ENCODE peak calls at places on chromosome 2, in seven cellular contexts. P is prostate gland, K is sigmoid colon, W is spleen, U is upper lobe of left lung, F is transverse colon, L is H1. T is an unnamed sample.

GRCh38 chr2:151713291-151713903 is 20.9 kb downstream of the NEB start:
- DNase-seq in L (no peak), U (no peak), K (no peak), W (no peak), F (no peak), P (no peak), T (no peak)

GRCh38 chr2:178205853-178206516 is 11.7 kb downstream of the OSBPL6 start:
- DNase-seq in L (no peak), P (no peak), F (no peak), K (no peak), W (no peak), U (no peak), T (no peak)

GRCh38 chr2:142980246-142981068 is 103.0 kb downstream of the KYNU start:
- DNase-seq in U (no peak), F (no peak), L (no peak), K (no peak), W (no peak), P (no peak), T (no peak)

GRCh38 chr2:105791229-105791628 is 46.5 kb downstream of the NCK2 start:
- DNase-seq in F (no peak), U (no peak), P (no peak), W (no peak), K (no peak), L (no peak), T (no peak)

GRCh38 chr2:30421551-30422436 is 25.3 kb upstream of the LCLAT1 start:
- DNase-seq in U (no peak), P (no peak), F (no peak), K (no peak), W (no peak), L (no peak), T (no peak)

GRCh38 chr2:43224571-43225092 is 1.8 kb downstream of the ZFP36L2 start:
- DNase-seq in U (peak), F (no peak), P (no peak), L (peak), W (peak), K (peak), T (no peak)

GRCh38 chr2:95026471-95027368 is 1.2 kb downstream of the MAL start:
- DNase-seq in W (no peak), P (no peak), L (no peak), K (no peak), F (no peak), U (no peak), T (peak)

GRCh38 chr2:191012845-191013616 is 940 bp downstream of the STAT1 start:
- DNase-seq in P (no peak), L (no peak), K (no peak), F (no peak), U (no peak), W (no peak), T (no peak)

GRCh38 chr2:101124684-101125366 is 26.4 kb downstream of the TBC1D8 start:
- DNase-seq in U (no peak), W (no peak), P (no peak), F (peak), L (no peak), K (peak), T (peak)

GRCh38 chr2:167792126-167792525 is 455.3 kb downstream of the STK39 start:
- DNase-seq in U (no peak), L (no peak), P (no peak), W (no peak), K (no peak), F (no peak), T (no peak)

GRCh38 chr2:167793725-167794124 is 453.7 kb downstream of the STK39 start:
- DNase-seq in W (no peak), F (no peak), U (no peak), P (no peak), K (no peak), L (no peak), T (no peak)

GRCh38 chr2:167790189-167790588 is 457.2 kb downstream of the STK39 start:
- DNase-seq in K (no peak), P (no peak), W (no peak), F (no peak), L (no peak), U (no peak), T (no peak)

GRCh38 chr2:167790781-167791450 is 456.5 kb downstream of the STK39 start:
- DNase-seq in U (no peak), P (no peak), F (no peak), L (no peak), K (no peak), W (no peak), T (no peak)

GRCh38 chr2:167794554-167795255 is 452.7 kb downstream of the STK39 start:
- DNase-seq in L (no peak), U (no peak), F (no peak), K (no peak), P (no peak), W (no peak), T (no peak)
- TF ChIP-seq POLR2AphosphoS5 in L (no peak), U (no peak), F (no peak), K (no peak), P (no peak), W (no peak), T (no peak)

DNA sequence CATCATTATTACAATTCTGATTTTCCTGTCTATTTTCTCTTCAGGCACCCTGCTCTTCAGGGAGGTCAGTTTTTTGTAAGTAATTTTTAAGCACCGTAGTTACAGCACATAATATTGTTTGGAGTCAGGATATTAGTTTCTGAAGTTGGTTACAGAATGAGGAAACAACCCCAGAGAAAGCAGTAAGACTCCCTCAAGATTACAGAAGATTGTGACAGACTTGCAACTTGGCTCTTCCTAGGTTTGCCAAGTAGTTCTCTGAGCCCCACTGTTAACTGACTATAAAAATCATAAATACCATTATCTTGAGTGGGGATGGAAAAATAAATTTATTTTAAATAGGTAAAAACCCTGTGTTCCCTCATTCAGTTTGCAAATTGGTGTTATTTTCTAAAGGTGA is 956 bp downstream of the RPE start:
- DNase-seq in L (no peak), F (no peak), K (no peak), W (no peak), U (no peak), P (no peak), T (no peak)
- TF ChIP-seq CTCF in L (no peak), F (no peak), K (no peak), W (no peak), U (no peak), P (no peak), T (no peak)

GRCh38 chr2:233080836-233081229 is 20.7 kb downstream of the INPP5D start:
- DNase-seq in W (peak), P (no peak), K (no peak), F (no peak), U (no peak), L (no peak), T (no peak)
- TF ChIP-seq POLR2AphosphoS5 in W (no peak), P (no peak), K (no peak), F (no peak), U (no peak), L (no peak), T (no peak)

GRCh38 chr2:9069496-9069991 is 66.1 kb upstream of the MBOAT2 start:
- DNase-seq in W (no peak), P (no peak), L (no peak), K (no peak), U (no peak), F (no peak), T (no peak)
- TF ChIP-seq CTCF in W (no peak), P (no peak), L (no peak), K (no peak), U (no peak), F (no peak), T (no peak)

DNA sequence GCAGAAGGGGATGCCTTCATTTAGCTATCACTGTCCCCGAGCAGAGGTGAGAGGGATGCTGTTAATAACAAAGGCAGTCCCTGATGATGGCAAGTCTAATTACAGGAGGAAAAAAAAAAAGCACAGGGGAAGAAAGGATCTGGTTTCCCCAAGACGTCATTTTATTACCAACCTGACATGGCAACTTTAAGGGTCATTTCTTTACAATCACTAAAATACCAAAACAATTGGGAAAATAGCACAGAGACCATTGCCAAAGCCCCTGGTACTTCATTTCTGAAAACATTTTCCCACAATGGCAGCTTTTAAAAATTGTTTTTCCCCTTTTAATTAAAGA is 337.9 kb upstream of the FIGN start:
- DNase-seq in U (no peak), P (no peak), W (no peak), L (no peak), K (no peak), F (no peak), T (no peak)
- TF ChIP-seq POLR2AphosphoS5 in U (no peak), P (no peak), W (no peak), L (no peak), K (no peak), F (no peak), T (no peak)

GRCh38 chr2:198639580-198639979 is 818.2 kb downstream of the SATB2 start:
- DNase-seq in L (no peak), F (no peak), W (no peak), K (no peak), U (no peak), P (no peak), T (no peak)

GRCh38 chr2:198640463-198640862 is 817.3 kb downstream of the SATB2 start:
- DNase-seq in P (no peak), F (no peak), L (no peak), K (no peak), U (no peak), W (no peak), T (no peak)

GRCh38 chr2:198641161-198641560 is 816.6 kb downstream of the SATB2 start:
- DNase-seq in L (no peak), W (no peak), P (no peak), K (no peak), F (no peak), U (no peak), T (no peak)

GRCh38 chr2:198638579-198638978 is 819.2 kb downstream of the SATB2 start:
- DNase-seq in P (no peak), L (no peak), F (no peak), U (no peak), K (no peak), W (no peak), T (no peak)
- TF ChIP-seq CTCF in P (no peak), L (no peak), F (no peak), U (no peak), K (no peak), W (no peak), T (no peak)

GRCh38 chr2:10453899-10454298 is 5.8 kb upstream of the ODC1 start:
- DNase-seq in K (no peak), P (no peak), U (peak), F (no peak), L (no peak), W (no peak), T (no peak)

GRCh38 chr2:10462178-10463083 is 14.3 kb upstream of the ODC1 start:
- DNase-seq in U (peak), F (no peak), P (no peak), K (peak), L (no peak), W (peak), T (no peak)

GRCh38 chr2:10460366-10460796 is 12.3 kb upstream of the ODC1 start:
- DNase-seq in F (no peak), U (peak), L (no peak), K (peak), P (no peak), W (peak), T (no peak)

GRCh38 chr2:10454505-10454904 is 6.4 kb upstream of the ODC1 start:
- DNase-seq in L (no peak), W (no peak), U (no peak), P (peak), K (peak), F (no peak), T (peak)

GRCh38 chr2:10457846-10458563 is 9.9 kb upstream of the ODC1 start:
- DNase-seq in P (peak), K (no peak), F (no peak), L (no peak), W (peak), U (no peak), T (peak)
- TF ChIP-seq POLR2AphosphoS5 in P (peak), K (no peak), F (no peak), L (no peak), W (no peak), U (no peak), T (no peak)

GRCh38 chr2:2707111-2708035 is 376.3 kb upstream of the MYT1L start:
- DNase-seq in W (no peak), K (no peak), U (no peak), L (no peak), F (no peak), P (no peak), T (no peak)

GRCh38 chr2:2704380-2705093 is 373.5 kb upstream of the MYT1L start:
- DNase-seq in W (peak), U (no peak), L (no peak), K (no peak), P (no peak), F (no peak), T (no peak)

GRCh38 chr2:2705871-2706270 is 374.8 kb upstream of the MYT1L start:
- DNase-seq in U (no peak), L (no peak), K (no peak), P (no peak), W (peak), F (no peak), T (no peak)

GRCh38 chr2:2708575-2708974 is 377.5 kb upstream of the MYT1L start:
- DNase-seq in P (no peak), F (no peak), W (no peak), L (no peak), U (no peak), K (no peak), T (no peak)

DNA sequence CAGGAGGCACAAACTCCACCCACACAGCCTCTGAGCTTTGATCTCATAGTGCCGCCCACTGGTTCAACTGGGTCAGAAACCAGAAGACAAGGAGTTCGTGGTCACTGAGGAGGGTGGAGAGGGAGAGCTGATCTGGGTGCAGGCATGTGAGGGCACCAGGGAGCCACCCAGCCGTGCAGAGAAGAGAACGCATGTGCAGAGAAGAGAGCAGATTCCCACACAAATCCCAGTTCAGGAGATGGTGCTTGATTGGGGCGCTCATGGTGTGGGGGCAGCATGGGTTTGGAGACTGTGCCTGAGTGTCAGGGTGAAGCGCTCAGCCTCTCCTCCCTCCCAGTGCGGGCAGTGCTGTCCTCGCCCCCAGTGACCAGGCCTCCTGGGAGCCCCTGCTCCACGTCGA is 375.2 kb upstream of the MYT1L start:
- DNase-seq in K (no peak), F (no peak), U (no peak), P (no peak), W (peak), L (no peak), T (no peak)
- TF ChIP-seq CTCF in K (no peak), F (no peak), U (no peak), P (no peak), W (no peak), L (no peak), T (no peak)